ENCODE peak calls at places on chromosomes 6 and 20, in six cellular contexts. O is NCI-H2081; S is cardiac muscle cell; F is CD4-positive, alpha-beta memory T cell; Z is NCI-H748 treated with DMSO at 0.1 percent for 48 hours; G is stimulated activated naive B cell treated with anti-CD40 and anti-IgM and Interleukin-4, amounts not matched to agents 10 μg/mL and 1 μg/mL and 100 μg/mL, for 72 hours. R is an unnamed sample.
A peak's percentile ranks its signal among the peaks of the same experiment; 100 is the strongest.

GRCh38 chr6:18528084-18528743 is 141.1 kb downstream of the RNF144B start:
- DNase-seq in O (peak; percentile 36), Z (peak; percentile 73), S (no peak), G (no peak), F (no peak), R (no peak)

GRCh38 chr6:6246539-6246938 is 73.9 kb downstream of the F13A1 start:
- DNase-seq in Z (no peak), F (no peak), O (peak; percentile 64), G (no peak), S (no peak), R (peak; percentile 28)

GRCh38 chr20:62211769-62212288 is 8.2 kb downstream of the HRH3 start:
- DNase-seq in S (no peak), F (no peak), O (no peak), Z (no peak), G (no peak), R (no peak)

GRCh38 chr20:50339196-50339901 is 148.7 kb downstream of the CEBPB start:
- DNase-seq in G (no peak), Z (no peak), F (no peak), O (no peak), S (no peak), R (no peak)

GRCh38 chr6:5151955-5152401 is 66.8 kb downstream of the PPP1R3G start:
- DNase-seq in G (no peak), Z (no peak), S (no peak), F (no peak), O (no peak), R (no peak)

GRCh38 chr6:25630508-25631229 is 21.3 kb upstream of the SCGN start:
- DNase-seq in F (no peak), Z (no peak), S (no peak), O (peak; percentile 61), G (no peak), R (no peak)

GRCh38 chr6:158850807-158851115 is 31.6 kb upstream of the EZR start:
- DNase-seq in S (no peak), G (no peak), F (no peak), Z (no peak), O (no peak), R (no peak)

GRCh38 chr6:8731874-8732273 is 296.5 kb upstream of the SLC35B3 start:
- DNase-seq in Z (no peak), S (no peak), G (no peak), O (no peak), F (no peak), R (no peak)

GRCh38 chr6:112360498-112360897 is 13.4 kb downstream of the RFPL4B start:
- DNase-seq in F (no peak), S (no peak), O (peak; percentile 2), G (no peak), Z (no peak), R (no peak)